ENCODE peak calls at places on chromosomes 1 and 21, in four cellular contexts. One of them, this sample, is unnamed.

GRCh38 chr1:74502858-74503257 is 9.6 kb downstream of the LRRC53 start:
- DNase-seq in cardiac muscle cell: no peak
- DNase-seq in AG04450: no peak
- DNase-seq in progenitor cell of endocrine pancreas: no peak
- DNase-seq in this sample: no peak

GRCh38 chr1:15002325-15002724 is 151.2 kb upstream of the TMEM51 start:
- DNase-seq in cardiac muscle cell: no peak
- DNase-seq in progenitor cell of endocrine pancreas: no peak
- DNase-seq in AG04450: no peak
- DNase-seq in this sample: no peak

GRCh38 chr1:160954158-160955104 is at the start of gene ITLN2:
- DNase-seq in AG04450: no peak
- DNase-seq in cardiac muscle cell: peak; percentile 68
- DNase-seq in progenitor cell of endocrine pancreas: peak; percentile 34
- DNase-seq in this sample: no peak

GRCh38 chr1:165853528-165854075 is 26.2 kb downstream of the UCK2 start:
- DNase-seq in cardiac muscle cell: no peak
- DNase-seq in progenitor cell of endocrine pancreas: no peak
- DNase-seq in AG04450: no peak
- DNase-seq in this sample: no peak

GRCh38 chr21:32813265-32813903 is 41.8 kb upstream of the PAXBP1 start:
- DNase-seq in progenitor cell of endocrine pancreas: peak; percentile 26
- DNase-seq in cardiac muscle cell: no peak
- DNase-seq in AG04450: no peak
- DNase-seq in this sample: no peak

GRCh38 chr1:51558375-51558924 is 39.4 kb upstream of the EPS15 start:
- DNase-seq in AG04450: no peak
- DNase-seq in cardiac muscle cell: peak; percentile 76
- DNase-seq in progenitor cell of endocrine pancreas: no peak
- DNase-seq in this sample: no peak

GRCh38 chr1:245023222-245023621 is 131.6 kb upstream of the KIF26B start:
- DNase-seq in cardiac muscle cell: no peak
- DNase-seq in AG04450: no peak
- DNase-seq in progenitor cell of endocrine pancreas: no peak
- DNase-seq in this sample: no peak

GRCh38 chr1:58190614-58191013 is 355.9 kb downstream of the OMA1 start:
- DNase-seq in progenitor cell of endocrine pancreas: no peak
- DNase-seq in cardiac muscle cell: no peak
- DNase-seq in AG04450: no peak
- DNase-seq in this sample: no peak

GRCh38 chr1:175341631-175342429 is 149.3 kb upstream of the KIAA0040 start:
- DNase-seq in progenitor cell of endocrine pancreas: no peak
- DNase-seq in AG04450: no peak
- DNase-seq in cardiac muscle cell: no peak
- DNase-seq in this sample: no peak

GRCh38 chr1:2106681-2107405 is 56.6 kb downstream of the PRKCZ start:
- DNase-seq in progenitor cell of endocrine pancreas: no peak
- DNase-seq in AG04450: no peak
- DNase-seq in cardiac muscle cell: no peak
- DNase-seq in this sample: peak; percentile 62

GRCh38 chr1:25802915-25803314 is 2.9 kb downstream of the SELENON start:
- DNase-seq in cardiac muscle cell: no peak
- DNase-seq in progenitor cell of endocrine pancreas: no peak
- DNase-seq in AG04450: no peak
- DNase-seq in this sample: no peak

GRCh38 chr1:36161656-36162531 is 5.9 kb downstream of the MAP7D1 start:
- DNase-seq in progenitor cell of endocrine pancreas: no peak
- DNase-seq in cardiac muscle cell: no peak
- DNase-seq in AG04450: no peak
- DNase-seq in this sample: no peak

GRCh38 chr21:42567861-42568260 is 54.2 kb downstream of the SLC37A1 start:
- DNase-seq in cardiac muscle cell: no peak
- DNase-seq in AG04450: no peak
- DNase-seq in progenitor cell of endocrine pancreas: no peak
- DNase-seq in this sample: no peak

GRCh38 chr1:15429701-15430149 is 8.5 kb upstream of the CTRC start:
- DNase-seq in AG04450: no peak
- DNase-seq in progenitor cell of endocrine pancreas: no peak
- DNase-seq in cardiac muscle cell: peak; percentile 36
- DNase-seq in this sample: no peak

GRCh38 chr1:185936641-185937040 is 202.4 kb downstream of the HMCN1 start:
- DNase-seq in progenitor cell of endocrine pancreas: no peak
- DNase-seq in AG04450: no peak
- DNase-seq in cardiac muscle cell: no peak
- DNase-seq in this sample: no peak
- TF ChIP-seq CTCF in progenitor cell of endocrine pancreas: no peak
- TF ChIP-seq CTCF in AG04450: no peak
- TF ChIP-seq CTCF in cardiac muscle cell: no peak
- TF ChIP-seq CTCF in this sample: no peak

DNA sequence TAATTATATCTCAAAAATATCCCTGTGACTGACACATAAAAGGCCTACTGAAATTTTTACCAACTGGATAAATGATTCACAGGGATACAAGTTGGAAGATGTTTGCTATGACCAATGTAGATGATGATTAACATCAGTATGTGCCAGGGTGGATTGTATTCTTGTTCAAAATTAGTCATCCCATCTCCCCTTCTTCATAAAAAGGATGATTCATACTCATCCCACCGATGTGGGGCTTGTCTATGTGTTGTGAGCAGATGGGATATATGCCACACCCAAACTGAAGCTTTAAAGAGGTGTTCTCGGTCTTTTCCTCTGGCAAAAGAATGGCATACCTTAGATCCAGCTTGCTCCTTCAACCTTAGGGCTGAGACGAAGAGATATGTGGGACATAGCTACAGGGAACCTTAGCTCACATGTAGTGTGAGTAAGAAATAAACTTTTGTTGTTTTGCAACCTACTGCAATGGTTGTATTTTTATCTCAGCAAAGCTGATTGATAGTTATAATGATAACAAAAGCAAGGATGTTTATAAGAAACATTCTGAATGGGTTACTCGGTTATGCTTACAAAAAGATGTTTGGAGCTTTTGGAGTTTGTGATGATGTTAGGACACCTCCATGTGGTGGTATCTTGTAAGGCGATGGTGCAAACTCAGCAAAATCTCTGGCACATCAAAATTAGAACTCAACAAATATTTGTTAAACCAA is 29.4 kb downstream of the SPATA17 start:
- DNase-seq in AG04450: peak; percentile 70
- DNase-seq in cardiac muscle cell: peak; percentile 65
- DNase-seq in progenitor cell of endocrine pancreas: no peak
- DNase-seq in this sample: no peak
- TF ChIP-seq CTCF in AG04450: peak; percentile 79
- TF ChIP-seq CTCF in cardiac muscle cell: peak; percentile 69
- TF ChIP-seq CTCF in progenitor cell of endocrine pancreas: peak; percentile 37
- TF ChIP-seq CTCF in this sample: peak; percentile 79

DNA sequence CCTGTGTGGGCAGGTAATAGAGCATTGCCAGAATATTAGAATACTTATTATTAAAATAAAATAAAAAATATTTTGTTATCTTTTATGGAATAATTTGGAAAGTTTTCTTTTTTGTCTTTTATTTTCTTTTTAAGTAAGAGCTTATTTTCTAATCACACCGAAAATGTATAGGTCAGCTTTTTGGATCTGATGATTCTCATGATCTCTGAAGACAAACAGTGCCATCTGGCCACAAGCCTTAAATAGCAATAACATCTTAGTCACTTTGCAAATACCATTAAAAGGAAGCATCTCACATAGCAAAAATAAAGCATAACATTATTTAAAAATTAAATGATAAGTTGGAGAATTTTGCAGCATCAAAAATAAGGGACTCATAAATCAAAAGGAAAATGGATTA is 213.8 kb downstream of the PLA2G4A start:
- DNase-seq in AG04450: no peak
- DNase-seq in progenitor cell of endocrine pancreas: no peak
- DNase-seq in cardiac muscle cell: no peak
- DNase-seq in this sample: no peak
- TF ChIP-seq CTCF in AG04450: no peak
- TF ChIP-seq CTCF in progenitor cell of endocrine pancreas: no peak
- TF ChIP-seq CTCF in cardiac muscle cell: no peak
- TF ChIP-seq CTCF in this sample: no peak

DNA sequence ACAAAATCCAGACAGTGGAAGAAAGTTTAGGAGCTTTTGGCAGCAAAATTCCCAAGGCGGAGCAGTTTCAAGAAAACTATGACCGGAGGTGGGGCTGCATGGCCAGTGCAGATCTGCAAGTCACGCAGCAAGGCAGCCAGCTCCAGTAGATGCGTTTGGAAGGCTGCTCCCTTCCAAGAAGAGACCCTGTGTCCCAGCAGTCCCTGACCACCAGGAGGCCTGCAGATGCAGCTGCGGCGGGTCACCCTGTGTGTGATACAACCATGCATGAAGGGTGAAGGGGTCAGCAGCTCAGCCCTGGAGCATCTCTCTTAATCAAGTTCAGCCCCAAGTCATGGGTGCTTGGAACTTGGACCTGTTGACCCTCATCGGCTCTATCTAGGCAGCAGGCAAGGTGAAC is 29.3 kb downstream of the GPR157 start:
- DNase-seq in cardiac muscle cell: no peak
- DNase-seq in AG04450: no peak
- DNase-seq in progenitor cell of endocrine pancreas: no peak
- DNase-seq in this sample: no peak
- TF ChIP-seq CTCF in cardiac muscle cell: no peak
- TF ChIP-seq CTCF in AG04450: no peak
- TF ChIP-seq CTCF in progenitor cell of endocrine pancreas: peak; percentile 27
- TF ChIP-seq CTCF in this sample: no peak

DNA sequence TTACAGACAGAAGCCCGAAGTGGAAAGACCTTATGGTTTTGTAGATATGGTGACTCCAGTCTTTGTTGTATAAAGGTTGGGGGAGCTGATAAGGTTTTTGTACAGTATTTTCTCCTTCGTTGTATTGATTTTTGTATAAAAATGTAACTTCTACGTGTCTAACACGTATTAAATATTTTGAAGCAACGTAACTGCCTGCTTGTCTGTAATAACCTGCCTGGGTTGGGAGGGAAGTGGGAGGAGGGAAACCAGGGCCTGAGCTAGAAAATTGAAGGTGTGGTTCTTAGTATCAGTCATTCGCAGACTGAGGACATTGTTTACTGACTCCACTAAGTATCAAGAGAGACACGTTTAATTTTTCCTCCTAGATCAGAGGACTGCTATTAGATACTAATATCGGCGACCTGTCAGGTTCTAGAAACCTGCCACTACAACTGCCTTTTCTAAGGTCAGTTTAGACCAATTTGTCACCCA is 2.2 kb downstream of the IER5 start:
- DNase-seq in cardiac muscle cell: no peak
- DNase-seq in progenitor cell of endocrine pancreas: no peak
- DNase-seq in AG04450: no peak
- DNase-seq in this sample: no peak
- TF ChIP-seq CTCF in cardiac muscle cell: no peak
- TF ChIP-seq CTCF in progenitor cell of endocrine pancreas: no peak
- TF ChIP-seq CTCF in AG04450: no peak
- TF ChIP-seq CTCF in this sample: no peak

DNA sequence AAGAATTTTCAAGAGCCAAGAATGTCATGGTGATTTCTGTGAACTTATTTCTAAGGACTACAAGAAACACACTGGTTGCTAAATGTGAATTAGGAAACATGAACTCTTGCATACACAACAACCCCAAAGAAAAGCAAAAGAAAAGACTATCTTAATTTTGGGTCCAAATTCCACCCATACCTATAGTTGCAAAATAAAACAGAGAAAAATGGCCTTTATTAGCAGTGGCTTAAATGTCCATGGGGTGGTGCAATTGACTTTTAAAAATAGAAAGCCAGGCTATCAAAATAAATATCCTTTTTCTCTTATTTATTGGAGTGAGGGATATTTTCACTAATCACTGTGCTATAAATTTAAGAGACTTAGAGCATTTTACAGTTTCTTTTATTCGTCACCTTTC is 80.9 kb upstream of the DPYD start:
- DNase-seq in cardiac muscle cell: peak; percentile 39
- DNase-seq in AG04450: no peak
- DNase-seq in progenitor cell of endocrine pancreas: no peak
- DNase-seq in this sample: no peak
- TF ChIP-seq CTCF in cardiac muscle cell: peak; percentile 36
- TF ChIP-seq CTCF in AG04450: peak; percentile 43
- TF ChIP-seq CTCF in progenitor cell of endocrine pancreas: no peak
- TF ChIP-seq CTCF in this sample: peak; percentile 82

DNA sequence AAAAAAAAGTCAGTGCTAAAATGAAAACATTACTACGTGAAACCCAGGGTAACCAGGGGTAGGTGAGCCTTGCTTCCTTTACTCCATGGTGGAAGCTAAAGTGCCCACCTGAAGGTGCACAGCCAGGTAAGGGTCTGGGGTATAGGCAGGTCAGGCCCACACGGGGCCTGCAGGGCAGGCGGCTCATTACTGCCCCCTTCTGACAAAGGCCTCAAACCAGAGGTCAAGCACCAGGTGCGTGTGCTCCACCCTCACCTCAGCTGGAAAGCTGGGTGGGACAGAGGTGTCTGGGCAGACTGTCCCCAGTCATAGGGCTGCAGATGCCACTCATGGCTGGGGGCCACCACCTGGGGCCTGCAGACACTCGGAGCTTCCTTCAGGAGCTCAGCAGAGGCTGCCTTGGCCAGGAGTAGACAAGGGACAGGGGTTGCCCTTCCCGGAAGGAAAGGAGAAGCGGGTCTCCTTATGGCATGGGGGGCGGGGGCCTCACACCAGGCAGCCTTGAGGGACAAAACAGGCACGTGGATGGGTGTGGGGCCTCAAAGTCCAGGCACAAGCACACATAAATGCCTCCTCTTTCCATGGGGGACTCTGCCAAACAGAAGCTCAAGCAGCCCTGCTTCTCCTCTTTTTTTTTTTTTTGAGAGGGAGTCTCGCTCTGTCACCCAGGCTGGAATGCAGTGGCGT is 36.2 kb downstream of the ACOT7 start:
- DNase-seq in AG04450: no peak
- DNase-seq in cardiac muscle cell: no peak
- DNase-seq in progenitor cell of endocrine pancreas: no peak
- DNase-seq in this sample: no peak
- TF ChIP-seq CTCF in AG04450: peak; percentile 2
- TF ChIP-seq CTCF in cardiac muscle cell: peak; percentile 15
- TF ChIP-seq CTCF in progenitor cell of endocrine pancreas: peak; percentile 26
- TF ChIP-seq CTCF in this sample: peak; percentile 44